ENCODE peak calls at places on chromosomes 2 and 18, in seven cellular contexts. V is AG04450; Y is stimulated activated naive B cell treated with anti-CD40 and anti-IgM and Interleukin-4, amounts not matched to agents 10 μg/mL and 1 μg/mL and 100 μg/mL, for 72 hours; G is stimulated activated CD8-positive, alpha-beta memory T cell treated with anti-CD3 and anti-CD28 coated beads, Interleukin-12 subunit alpha, Interleukin-12 subunit beta, amount 100 ng/mL, for 1 hour; H is NCI-H2029; A is CD8-positive, alpha-beta T cell; W is HS-5. U is an unnamed sample.
A peak's percentile ranks its signal among the peaks of the same experiment; 100 is the strongest.

GRCh38 chr18:47917923-47918610 is 12.4 kb downstream of the SMAD2 start:
- DNase-seq in V (no peak), Y (no peak), G (no peak), H (no peak), A (no peak), W (no peak), U (no peak)

GRCh38 chr2:206774871-206775270 is 9.5 kb downstream of the FASTKD2 start:
- DNase-seq in V (no peak), Y (no peak), G (no peak), H (no peak), A (no peak), W (no peak), U (no peak)

GRCh38 chr18:33051397-33051796 is 278.6 kb upstream of the KLHL14 start:
- DNase-seq in V (no peak), Y (no peak), G (no peak), H (peak; percentile 61), A (no peak), W (no peak), U (no peak)

GRCh38 chr18:51531496-51531895 is 334.0 kb upstream of the MEX3C start:
- DNase-seq in V (no peak), Y (no peak), G (no peak), H (no peak), A (no peak), W (no peak), U (no peak)

GRCh38 chr2:155391613-155392012 is 693.1 kb downstream of the KCNJ3 start:
- DNase-seq in V (no peak), Y (no peak), G (no peak), H (no peak), A (no peak), W (no peak), U (no peak)

GRCh38 chr18:5515007-5515744 is 28.6 kb downstream of the EPB41L3 start:
- DNase-seq in V (no peak), Y (no peak), G (no peak), H (no peak), A (no peak), W (no peak), U (no peak)

GRCh38 chr2:160783481-160783880 is 289.9 kb upstream of the RBMS1 start:
- DNase-seq in V (no peak), Y (no peak), G (no peak), H (no peak), A (no peak), W (no peak), U (no peak)

GRCh38 chr2:160426604-160427003 is 67.0 kb downstream of the RBMS1 start:
- DNase-seq in V (no peak), Y (no peak), G (no peak), H (no peak), A (no peak), W (no peak), U (no peak)

GRCh38 chr2:26185304-26185928 is 12.5 kb downstream of the GAREM2 start:
- DNase-seq in V (no peak), Y (no peak), G (no peak), H (no peak), A (no peak), W (no peak), U (no peak)

GRCh38 chr18:28736223-28736622 is 559.3 kb upstream of the CDH2 start:
- DNase-seq in V (no peak), Y (no peak), G (no peak), H (no peak), A (no peak), W (no peak), U (no peak)

GRCh38 chr2:24163186-24163585 is 11.7 kb upstream of the FAM228A start:
- DNase-seq in V (no peak), Y (no peak), G (no peak), H (no peak), A (no peak), W (no peak), U (no peak)

GRCh38 chr2:64838817-64839216 is 150.4 kb upstream of the SLC1A4 start:
- DNase-seq in V (peak; percentile 45), Y (no peak), G (no peak), H (no peak), A (no peak), W (peak; percentile 86), U (no peak)

GRCh38 chr2:1770566-1771380 is 26.5 kb upstream of the PXDN start:
- DNase-seq in V (no peak), Y (no peak), G (no peak), H (no peak), A (no peak), W (no peak), U (no peak)

GRCh38 chr2:188449570-188449969 is 157.9 kb downstream of the GULP1 start:
- DNase-seq in V (no peak), Y (no peak), G (no peak), H (no peak), A (no peak), W (no peak), U (no peak)

GRCh38 chr2:176817061-176817565 is 395.5 kb upstream of the HNRNPA3 start:
- DNase-seq in V (no peak), Y (no peak), G (no peak), H (peak; percentile 24), A (peak; percentile 37), W (no peak), U (no peak)

GRCh38 chr2:162926501-162926900 is 87.9 kb upstream of the KCNH7 start:
- DNase-seq in V (no peak), Y (no peak), G (no peak), H (no peak), A (no peak), W (peak; percentile 79), U (no peak)

U was measured in CMK.